ENCODE peak calls at places on chromosomes 7 and 10, in five cellular contexts. W, I, V, U and N are unnamed samples.

GRCh38 chr7:157826566-157826965 is 489.8 kb downstream of the DNAJB6 start:
- DNase-seq in W (no peak), I (no peak), V (no peak), U (no peak), N (no peak)

GRCh38 chr10:131869344-131869743 is 31.5 kb upstream of the PPP2R2D start:
- DNase-seq in W (no peak), I (no peak), V (no peak), U (no peak), N (no peak)

GRCh38 chr7:31814187-31814586 is 127.2 kb downstream of the PPP1R17 start:
- DNase-seq in W (no peak), I (peak), V (no peak), U (no peak), N (peak)

GRCh38 chr7:135755351-135755753 is 6.7 kb upstream of the FAM180A start:
- DNase-seq in W (no peak), I (no peak), V (no peak), U (no peak), N (no peak)

GRCh38 chr7:116776610-116777289 is 85.6 kb upstream of the CAPZA2 start:
- DNase-seq in W (no peak), I (peak), V (no peak), U (no peak), N (peak)

GRCh38 chr10:62019013-62019684 is 117.7 kb downstream of the ARID5B start:
- DNase-seq in W (no peak), I (no peak), V (no peak), U (no peak), N (peak)

GRCh38 chr7:71132521-71133231 is 732 bp downstream of the GALNT17 start:
- DNase-seq in W (no peak), I (peak), V (no peak), U (peak), N (peak)

GRCh38 chr7:6451224-6451705 is 3.5 kb upstream of the DAGLB start:
- DNase-seq in W (no peak), I (no peak), V (no peak), U (no peak), N (no peak)

GRCh38 chr10:131560726-131561390 is 249.3 kb upstream of the TCERG1L start:
- DNase-seq in W (no peak), I (no peak), V (no peak), U (no peak), N (no peak)

GRCh38 chr7:39749177-39749576 is 125.8 kb downstream of the RALA start:
- DNase-seq in W (no peak), I (peak), V (no peak), U (no peak), N (peak)

GRCh38 chr10:106078796-106079576 is 1085.5 kb downstream of the SORCS1 start:
- DNase-seq in W (peak), I (no peak), V (no peak), U (no peak), N (no peak)

GRCh38 chr7:51066405-51066882 is 250.2 kb downstream of the COBL start:
- DNase-seq in W (no peak), I (no peak), V (no peak), U (no peak), N (no peak)

GRCh38 chr7:48140001-48140681 is 31.1 kb upstream of the ABCA13 start:
- DNase-seq in W (peak), I (no peak), V (no peak), U (no peak), N (peak)

GRCh38 chr10:50316695-50317648 is 65.7 kb upstream of the ASAH2 start:
- DNase-seq in W (no peak), I (no peak), V (no peak), U (no peak), N (peak)

GRCh38 chr10:112844681-112845080 is 105.4 kb upstream of the TCF7L2 start:
- DNase-seq in W (no peak), I (no peak), V (no peak), U (no peak), N (no peak)

GRCh38 chr10:314381-314780 is 179.1 kb downstream of the ZMYND11 start:
- DNase-seq in W (no peak), I (no peak), V (no peak), U (no peak), N (no peak)

GRCh38 chr10:70967591-70968588 is 79.5 kb upstream of the PCBD1 start:
- DNase-seq in W (no peak), I (no peak), V (no peak), U (no peak), N (peak)

GRCh38 chr7:73437699-73438416 is 4.3 kb downstream of the FZD9 start:
- DNase-seq in W (no peak), I (no peak), V (no peak), U (no peak), N (peak)